ENCODE peak calls at places on chromosomes 16 and 17, in eight cellular contexts. W is effector memory CD4-positive, alpha-beta T cell; M is ureter; P is A549; H is osteoblast; R is SHP77 treated with DMSO at 0.1 percent for 48 hours; U is activated CD8-positive, alpha-beta memory T cell treated with anti-CD3 and anti-CD28 coated beads, Interleukin-2, amount 50 U/mL, for 48 hours; S is DMS 273 treated with DMSO at 0.1 percent for 48 hours. G is an unnamed sample.

GRCh38 chr16:20396846-20397467 is 7.6 kb downstream of the PDILT start:
- DNase-seq in W (no peak), U (no peak), P (no peak), S (no peak), H (no peak), R (no peak), M (no peak), G (no peak)

GRCh38 chr17:60678118-60678444 is 430 bp downstream of the BCAS3 start:
- DNase-seq in H (peak), P (no peak), S (no peak), R (no peak), M (no peak), U (no peak), W (no peak), G (no peak)

GRCh38 chr17:54813896-54814295 is 86.8 kb upstream of the TOM1L1 start:
- DNase-seq in H (no peak), R (no peak), W (no peak), S (no peak), U (no peak), P (no peak), M (no peak), G (no peak)

GRCh38 chr16:56956756-56957155 is 5.0 kb upstream of the CETP start:
- DNase-seq in R (no peak), P (no peak), W (no peak), S (no peak), M (no peak), H (no peak), U (no peak), G (no peak)

GRCh38 chr17:50397111-50397918 is at the start of gene LRRC59:
- DNase-seq in P (peak), R (peak), H (peak), W (peak), S (peak), M (peak), U (peak), G (peak)

GRCh38 chr17:69523252-69523861 is 108.9 kb downstream of the MAP2K6 start:
- DNase-seq in P (peak), S (peak), H (no peak), R (peak), U (no peak), M (peak), W (no peak), G (peak)

GRCh38 chr16:12685806-12686205 is 117.9 kb downstream of the CPPED1 start:
- DNase-seq in P (no peak), R (no peak), H (no peak), W (no peak), S (no peak), M (no peak), U (no peak), G (no peak)

GRCh38 chr16:87178177-87178863 is 138.9 kb downstream of the C16orf95 start:
- DNase-seq in P (no peak), M (no peak), H (no peak), S (no peak), U (no peak), R (no peak), W (no peak), G (no peak)

GRCh38 chr17:40122944-40123810 is 1.4 kb downstream of the MSL1 start:
- DNase-seq in R (no peak), U (peak), W (no peak), S (peak), M (peak), H (peak), P (peak), G (peak)

GRCh38 chr17:39073353-39073752 is 78.1 kb downstream of the PLXDC1 start:
- DNase-seq in U (no peak), R (no peak), M (no peak), H (no peak), W (no peak), P (no peak), S (no peak), G (no peak)

GRCh38 chr17:9646556-9646905 is 1.2 kb downstream of the USP43 start:
- DNase-seq in R (no peak), P (no peak), M (no peak), H (no peak), S (no peak), U (no peak), W (no peak), G (no peak)

GRCh38 chr16:87201052-87201451 is 116.1 kb downstream of the C16orf95 start:
- DNase-seq in U (no peak), M (no peak), R (no peak), H (peak), P (peak), W (no peak), S (no peak), G (no peak)

GRCh38 chr17:76381633-76382304 is 2.6 kb upstream of the SPHK1 start:
- DNase-seq in H (peak), M (no peak), P (no peak), W (no peak), R (no peak), S (no peak), U (no peak), G (no peak)

GRCh38 chr17:17745476-17746455 is 64.5 kb downstream of the RAI1 start:
- DNase-seq in P (no peak), S (no peak), M (no peak), U (no peak), W (no peak), R (no peak), H (no peak), G (no peak)

GRCh38 chr16:88534731-88535141 is 35.5 kb upstream of the ZC3H18 start:
- DNase-seq in W (no peak), R (no peak), M (no peak), S (no peak), U (peak), P (peak), H (peak), G (no peak)

GRCh38 chr17:35299108-35299507 is 56.2 kb downstream of the SLFN5 start:
- DNase-seq in H (no peak), M (peak), W (no peak), R (no peak), U (no peak), P (no peak), S (no peak), G (no peak)

GRCh38 chr16:89119161-89119621 is 25.5 kb downstream of the ACSF3 start:
- DNase-seq in P (no peak), W (no peak), H (peak), U (no peak), M (no peak), S (no peak), R (no peak), G (no peak)

GRCh38 chr16:54194008-54194731 is 92.4 kb downstream of the IRX3 start:
- DNase-seq in R (no peak), U (no peak), S (peak), W (no peak), H (peak), P (no peak), M (peak), G (no peak)

GRCh38 chr17:68381076-68381900 is 76.0 kb downstream of the WIPI1 start:
- DNase-seq in R (no peak), U (no peak), W (no peak), P (peak), M (peak), H (peak), S (no peak), G (no peak)

GRCh38 chr17:56679148-56679766 is 85.8 kb downstream of the NOG start:
- DNase-seq in W (no peak), H (peak), R (no peak), P (peak), S (no peak), U (no peak), M (no peak), G (no peak)

GRCh38 chr17:81187586-81188490 is 21.8 kb upstream of the AATK start:
- DNase-seq in W (no peak), R (no peak), S (no peak), P (no peak), H (peak), M (no peak), U (no peak), G (no peak)

GRCh38 chr17:39753514-39754160 is 15.9 kb downstream of the GRB7 start:
- DNase-seq in R (no peak), U (no peak), W (no peak), M (peak), H (peak), S (no peak), P (no peak), G (peak)

GRCh38 chr16:84738255-84739038 is 38.6 kb downstream of the USP10 start:
- DNase-seq in M (peak), U (peak), R (peak), H (peak), S (peak), W (peak), P (peak), G (peak)

GRCh38 chr16:27764869-27765675 is 215.1 kb downstream of the KATNIP start:
- DNase-seq in R (no peak), W (no peak), M (no peak), S (no peak), U (no peak), H (peak), P (no peak), G (no peak)

GRCh38 chr16:55965099-55965498 is 89.9 kb upstream of the CES5A start:
- DNase-seq in W (no peak), S (no peak), U (no peak), R (no peak), M (no peak), P (no peak), H (no peak), G (no peak)

GRCh38 chr16:21053595-21053994 is 97.1 kb downstream of the DNAH3 start:
- DNase-seq in R (no peak), M (no peak), P (no peak), W (no peak), S (no peak), H (no peak), U (no peak), G (no peak)

GRCh38 chr17:79821331-79822095 is 17.7 kb downstream of the CBX4 start:
- DNase-seq in U (no peak), W (no peak), S (no peak), P (no peak), R (no peak), H (no peak), M (no peak), G (no peak)

GRCh38 chr17:6494239-6494941 is 50.1 kb downstream of the PIMREG start:
- DNase-seq in M (no peak), R (no peak), S (no peak), W (no peak), P (no peak), U (no peak), H (no peak), G (no peak)

GRCh38 chr16:85148959-85149358 is 36.7 kb upstream of the CIBAR2 start:
- DNase-seq in H (peak), M (no peak), P (peak), U (no peak), W (no peak), R (peak), S (no peak), G (no peak)

GRCh38 chr17:4710693-4711634 is 532 bp downstream of the ARRB2 start:
- DNase-seq in W (no peak), M (no peak), S (no peak), U (peak), R (no peak), P (no peak), H (peak), G (no peak)

GRCh38 chr17:16936536-16937310 is 35.2 kb downstream of the TNFRSF13B start:
- DNase-seq in P (no peak), R (no peak), S (no peak), U (no peak), H (peak), M (peak), W (no peak), G (no peak)

GRCh38 chr17:57286372-57287105 is 30.2 kb downstream of the MSI2 start:
- DNase-seq in W (no peak), M (no peak), H (no peak), U (no peak), P (no peak), R (no peak), S (no peak), G (no peak)

GRCh38 chr16:51651061-51651466 is 500.0 kb upstream of the SALL1 start:
- DNase-seq in H (no peak), M (no peak), S (peak), P (no peak), W (no peak), R (no peak), U (no peak), G (no peak)

GRCh38 chr17:44828919-44829557 is 1.0 kb downstream of the GJC1 start:
- DNase-seq in M (no peak), U (no peak), W (no peak), H (peak), S (no peak), P (peak), R (no peak), G (no peak)

GRCh38 chr16:21654881-21655280 is 2.5 kb upstream of the IGSF6 start:
- DNase-seq in R (no peak), S (no peak), M (no peak), P (no peak), H (no peak), W (no peak), U (no peak), G (no peak)

GRCh38 chr16:8887952-8888560 is 5.9 kb downstream of the LITAFD start:
- DNase-seq in W (no peak), R (no peak), M (no peak), U (no peak), S (no peak), H (peak), P (no peak), G (no peak)

GRCh38 chr17:48724241-48725004 is 1.4 kb downstream of the PRAC2 start:
- DNase-seq in S (peak), W (peak), P (peak), U (peak), R (peak), H (peak), M (peak), G (peak)

GRCh38 chr17:62565817-62566216 is 61.7 kb upstream of the MRC2 start:
- DNase-seq in U (no peak), S (no peak), M (no peak), R (no peak), P (peak), W (no peak), H (peak), G (no peak)

GRCh38 chr16:1613728-1614225 is 1.6 kb downstream of the CRAMP1 start:
- DNase-seq in S (no peak), H (peak), R (no peak), W (no peak), M (no peak), P (no peak), U (peak), G (no peak)

G was measured in NCI-H510A.